ENCODE peak calls at places on chromosomes 5 and 9, in five cellular contexts. One of them, this sample, is unnamed.
A peak's percentile ranks its signal among the peaks of the same experiment; 100 is the strongest.

GRCh38 chr9:68923480-68923879 is 90.4 kb downstream of the PRKACG start:
- DNase-seq in Kasumi-1: no peak
- DNase-seq in Panc1: no peak
- DNase-seq in T follicular helper cell: no peak
- DNase-seq in NCI-H460: no peak
- DNase-seq in this sample: no peak

GRCh38 chr5:168114444-168115017 is 176.9 kb upstream of the WWC1 start:
- DNase-seq in Kasumi-1: peak; percentile 65
- DNase-seq in Panc1: peak; percentile 47
- DNase-seq in T follicular helper cell: peak; percentile 25
- DNase-seq in NCI-H460: peak; percentile 68
- DNase-seq in this sample: no peak

GRCh38 chr9:122354536-122355199 is 16.2 kb upstream of the PTGS1 start:
- DNase-seq in Kasumi-1: peak; percentile 65
- DNase-seq in Panc1: no peak
- DNase-seq in T follicular helper cell: no peak
- DNase-seq in NCI-H460: no peak
- DNase-seq in this sample: no peak

GRCh38 chr9:65403721-65404120 is 118.7 kb upstream of the FOXD4L5 start:
- DNase-seq in Kasumi-1: no peak
- DNase-seq in Panc1: no peak
- DNase-seq in T follicular helper cell: no peak
- DNase-seq in NCI-H460: no peak
- DNase-seq in this sample: no peak

GRCh38 chr9:24413651-24414050 is 132.0 kb downstream of the IZUMO3 start:
- DNase-seq in Kasumi-1: no peak
- DNase-seq in Panc1: no peak
- DNase-seq in T follicular helper cell: no peak
- DNase-seq in NCI-H460: no peak
- DNase-seq in this sample: no peak

GRCh38 chr5:17374157-17374556 is 123.9 kb upstream of the TAF11L2 start:
- DNase-seq in Kasumi-1: no peak
- DNase-seq in Panc1: no peak
- DNase-seq in T follicular helper cell: no peak
- DNase-seq in NCI-H460: no peak
- DNase-seq in this sample: no peak

GRCh38 chr5:175567954-175568353 is 89.6 kb downstream of the SFXN1 start:
- DNase-seq in Kasumi-1: no peak
- DNase-seq in Panc1: no peak
- DNase-seq in T follicular helper cell: no peak
- DNase-seq in NCI-H460: no peak
- DNase-seq in this sample: no peak

GRCh38 chr9:14400658-14400995 is 86.7 kb upstream of the NFIB start:
- DNase-seq in Kasumi-1: no peak
- DNase-seq in Panc1: no peak
- DNase-seq in T follicular helper cell: no peak
- DNase-seq in NCI-H460: peak; percentile 69
- DNase-seq in this sample: no peak

GRCh38 chr9:16543225-16543624 is 327.2 kb downstream of the BNC2 start:
- DNase-seq in Kasumi-1: no peak
- DNase-seq in Panc1: no peak
- DNase-seq in T follicular helper cell: no peak
- DNase-seq in NCI-H460: no peak
- DNase-seq in this sample: no peak

GRCh38 chr9:89083626-89084025 is 92.4 kb downstream of the S1PR3 start:
- DNase-seq in Kasumi-1: no peak
- DNase-seq in Panc1: no peak
- DNase-seq in T follicular helper cell: no peak
- DNase-seq in NCI-H460: no peak
- DNase-seq in this sample: no peak

GRCh38 chr5:172870261-172870806 is 36.3 kb downstream of the ERGIC1 start:
- DNase-seq in Kasumi-1: no peak
- DNase-seq in Panc1: no peak
- DNase-seq in T follicular helper cell: no peak
- DNase-seq in NCI-H460: no peak
- DNase-seq in this sample: no peak

GRCh38 chr5:41447761-41448510 is 62.5 kb downstream of the PLCXD3 start:
- DNase-seq in Kasumi-1: no peak
- DNase-seq in Panc1: no peak
- DNase-seq in T follicular helper cell: no peak
- DNase-seq in NCI-H460: no peak
- DNase-seq in this sample: no peak

GRCh38 chr9:2859776-2860379 is 16.0 kb upstream of the PUM3 start:
- DNase-seq in Kasumi-1: peak; percentile 47
- DNase-seq in Panc1: peak; percentile 18
- DNase-seq in T follicular helper cell: no peak
- DNase-seq in NCI-H460: peak; percentile 47
- DNase-seq in this sample: no peak

GRCh38 chr5:144581044-144581443 is 410.4 kb downstream of the KCTD16 start:
- DNase-seq in Kasumi-1: no peak
- DNase-seq in Panc1: no peak
- DNase-seq in T follicular helper cell: no peak
- DNase-seq in NCI-H460: no peak
- DNase-seq in this sample: no peak

GRCh38 chr5:97208714-97209113 is 25.7 kb upstream of the RIOK2 start:
- DNase-seq in Kasumi-1: no peak
- DNase-seq in Panc1: no peak
- DNase-seq in T follicular helper cell: no peak
- DNase-seq in NCI-H460: no peak
- DNase-seq in this sample: no peak

GRCh38 chr9:123914517-123915199 is 15.3 kb downstream of the DENND1A start:
- DNase-seq in Kasumi-1: no peak
- DNase-seq in Panc1: no peak
- DNase-seq in T follicular helper cell: no peak
- DNase-seq in NCI-H460: no peak
- DNase-seq in this sample: no peak

GRCh38 chr5:96235008-96235910 is 197.8 kb downstream of the PCSK1 start:
- DNase-seq in Kasumi-1: no peak
- DNase-seq in Panc1: no peak
- DNase-seq in T follicular helper cell: no peak
- DNase-seq in NCI-H460: no peak
- DNase-seq in this sample: no peak

GRCh38 chr9:97397220-97397619 is 14.7 kb upstream of the TDRD7 start:
- DNase-seq in Kasumi-1: no peak
- DNase-seq in Panc1: no peak
- DNase-seq in T follicular helper cell: no peak
- DNase-seq in NCI-H460: no peak
- DNase-seq in this sample: no peak

GRCh38 chr9:132260846-132261245 is 93.9 kb downstream of the SETX start:
- DNase-seq in Kasumi-1: no peak
- DNase-seq in Panc1: no peak
- DNase-seq in T follicular helper cell: no peak
- DNase-seq in NCI-H460: no peak
- DNase-seq in this sample: no peak

GRCh38 chr5:139100825-139101224 is 97.3 kb downstream of the SIL1 start:
- DNase-seq in Kasumi-1: no peak
- DNase-seq in Panc1: no peak
- DNase-seq in T follicular helper cell: no peak
- DNase-seq in NCI-H460: no peak
- DNase-seq in this sample: no peak

GRCh38 chr9:24582363-24583126 is 36.8 kb upstream of the IZUMO3 start:
- DNase-seq in Kasumi-1: no peak
- DNase-seq in Panc1: no peak
- DNase-seq in T follicular helper cell: no peak
- DNase-seq in NCI-H460: no peak
- DNase-seq in this sample: no peak

GRCh38 chr5:78691073-78691960 is 42.7 kb upstream of the LHFPL2 start:
- DNase-seq in Kasumi-1: no peak
- DNase-seq in Panc1: no peak
- DNase-seq in T follicular helper cell: no peak
- DNase-seq in NCI-H460: no peak
- DNase-seq in this sample: no peak

GRCh38 chr5:165228184-165228583 is 1722.8 kb downstream of the MAT2B start:
- DNase-seq in Kasumi-1: no peak
- DNase-seq in Panc1: no peak
- DNase-seq in T follicular helper cell: no peak
- DNase-seq in NCI-H460: no peak
- DNase-seq in this sample: no peak